ENCODE peak calls at places on chromosomes 2 and 18, in seven cellular contexts. E, G, Q, F, N, B and S are unnamed samples.

GRCh38 chr2:128637481-128638155 is 318.9 kb upstream of the HS6ST1 start:
- DNase-seq in B (no peak), E (no peak), N (no peak), G (no peak), F (no peak), Q (no peak), S (no peak)

GRCh38 chr2:57084697-57085281 is 901.0 kb downstream of the CCDC85A start:
- DNase-seq in G (no peak), F (no peak), E (no peak), B (no peak), N (no peak), Q (no peak), S (no peak)

GRCh38 chr2:135299656-135300244 is 231.3 kb downstream of the ZRANB3 start:
- DNase-seq in F (no peak), E (no peak), Q (peak), N (peak), G (peak), B (no peak), S (peak)

GRCh38 chr2:5520352-5520996 is 171.7 kb upstream of the SOX11 start:
- DNase-seq in Q (no peak), E (no peak), F (no peak), B (peak), G (no peak), N (peak), S (no peak)

GRCh38 chr2:144452169-144453038 is 67.5 kb downstream of the ZEB2 start:
- DNase-seq in Q (no peak), N (peak), G (peak), B (peak), F (no peak), E (no peak), S (no peak)

GRCh38 chr2:146124741-146125140 is 1604.8 kb upstream of the ZEB2 start:
- DNase-seq in G (peak), N (peak), B (no peak), E (no peak), F (no peak), Q (no peak), S (no peak)

GRCh38 chr2:218885981-218886447 is 5.4 kb downstream of the WNT10A start:
- DNase-seq in F (no peak), E (peak), G (no peak), B (no peak), N (no peak), Q (peak), S (peak)

GRCh38 chr2:583666-584065 is 93.5 kb downstream of the TMEM18 start:
- DNase-seq in E (no peak), G (no peak), N (no peak), B (no peak), Q (no peak), F (no peak), S (no peak)

DNA sequence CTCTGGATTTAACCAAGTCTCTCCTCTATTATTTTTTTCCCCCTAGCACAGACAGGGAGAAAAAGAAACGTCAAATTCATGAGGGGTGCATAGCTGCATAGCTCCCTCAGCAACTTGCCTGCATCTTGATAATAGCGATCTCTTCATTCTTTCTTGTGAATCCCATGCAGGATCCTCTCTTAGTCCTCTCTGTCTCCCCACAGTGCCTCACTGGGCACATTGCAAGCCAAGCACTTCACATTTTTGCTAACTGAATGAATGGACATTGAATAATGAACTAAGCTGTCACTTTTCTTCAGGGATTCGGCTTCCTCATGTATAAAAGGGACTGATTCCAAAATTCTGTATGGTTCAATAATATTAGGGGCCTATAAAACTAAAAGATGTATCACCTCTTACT is 2.9 kb upstream of the EPB41L3 start:
- DNase-seq in F (no peak), Q (no peak), G (peak), N (peak), E (no peak), B (peak), S (no peak)
- TF ChIP-seq CTCF in F (no peak), Q (peak), G (peak), N (peak), E (peak), B (peak), S (no peak)

GRCh38 chr18:76391038-76391437 is 104.0 kb downstream of the ZNF516 start:
- DNase-seq in G (no peak), B (no peak), E (no peak), F (no peak), Q (no peak), N (no peak), S (no peak)
- TF ChIP-seq CTCF in G (no peak), B (no peak), E (no peak), F (no peak), Q (no peak), N (no peak), S (no peak)

GRCh38 chr2:200578778-200579177 is 7.0 kb upstream of the AOX1 start:
- DNase-seq in Q (no peak), G (peak), F (no peak), E (peak), N (peak), B (no peak), S (no peak)

GRCh38 chr2:200575957-200576356 is 9.9 kb upstream of the AOX1 start:
- DNase-seq in G (peak), E (peak), B (no peak), N (no peak), F (no peak), Q (no peak), S (peak)

DNA sequence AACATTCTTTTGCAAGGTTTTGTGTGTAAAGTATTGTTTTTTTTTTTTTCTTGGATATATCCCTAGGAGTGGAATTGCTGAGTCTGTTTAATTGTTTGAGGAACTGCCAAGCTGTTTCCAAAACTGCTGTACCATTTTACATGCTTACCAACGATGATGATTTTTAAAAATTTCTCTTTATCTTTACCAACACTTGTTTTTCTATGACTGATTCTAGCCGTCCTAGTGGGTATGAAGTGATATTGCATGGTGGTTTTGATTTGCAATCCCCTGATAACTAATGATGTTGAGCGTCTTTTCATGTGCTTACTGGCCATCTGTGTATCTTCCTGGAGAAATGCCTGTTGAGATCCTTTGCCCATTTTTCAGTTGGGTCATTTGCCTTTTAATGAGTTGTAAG is 8.8 kb upstream of the AOX1 start:
- DNase-seq in N (no peak), F (no peak), G (no peak), Q (no peak), B (no peak), E (no peak), S (no peak)
- TF ChIP-seq CTCF in N (no peak), F (no peak), G (peak), Q (no peak), B (no peak), E (no peak), S (no peak)

GRCh38 chr18:46174317-46175039 is 70.3 kb downstream of the HAUS1 start:
- DNase-seq in B (peak), N (peak), G (peak), E (peak), F (no peak), Q (peak), S (peak)
- TF ChIP-seq CTCF in B (no peak), N (no peak), G (no peak), E (no peak), F (no peak), Q (peak), S (peak)

GRCh38 chr2:224613543-224614317 is 28.6 kb upstream of the CUL3 start:
- DNase-seq in Q (no peak), F (no peak), E (no peak), N (no peak), B (no peak), G (no peak), S (no peak)

GRCh38 chr2:224608104-224608503 is 22.9 kb upstream of the CUL3 start:
- DNase-seq in F (no peak), Q (no peak), G (no peak), E (no peak), B (no peak), N (no peak), S (no peak)

GRCh38 chr2:224612581-224612980 is 27.4 kb upstream of the CUL3 start:
- DNase-seq in Q (no peak), E (no peak), B (no peak), G (peak), F (no peak), N (no peak), S (no peak)

DNA sequence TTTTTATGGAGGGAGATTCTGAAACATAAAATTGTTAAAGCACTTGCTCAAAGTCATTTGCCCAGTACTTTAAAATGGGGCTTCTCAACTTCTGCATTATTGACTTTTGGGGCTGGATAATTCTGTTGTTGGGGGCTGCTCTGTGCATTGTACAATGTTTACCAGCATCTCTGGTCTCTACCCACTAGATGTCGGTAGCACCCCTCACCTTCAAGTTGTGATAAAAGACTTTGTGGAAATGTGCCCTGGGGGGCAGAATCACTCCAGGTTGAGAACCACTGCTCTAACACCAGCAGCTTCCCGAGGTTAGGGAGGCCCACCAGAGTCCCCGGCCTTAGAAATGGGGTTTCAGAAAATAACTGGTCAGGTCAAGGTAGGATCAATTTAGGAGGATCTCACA is 26.8 kb upstream of the CUL3 start:
- DNase-seq in B (no peak), G (no peak), N (no peak), E (peak), Q (no peak), F (no peak), S (no peak)
- TF ChIP-seq CTCF in B (no peak), G (peak), N (no peak), E (peak), Q (peak), F (no peak), S (no peak)

DNA sequence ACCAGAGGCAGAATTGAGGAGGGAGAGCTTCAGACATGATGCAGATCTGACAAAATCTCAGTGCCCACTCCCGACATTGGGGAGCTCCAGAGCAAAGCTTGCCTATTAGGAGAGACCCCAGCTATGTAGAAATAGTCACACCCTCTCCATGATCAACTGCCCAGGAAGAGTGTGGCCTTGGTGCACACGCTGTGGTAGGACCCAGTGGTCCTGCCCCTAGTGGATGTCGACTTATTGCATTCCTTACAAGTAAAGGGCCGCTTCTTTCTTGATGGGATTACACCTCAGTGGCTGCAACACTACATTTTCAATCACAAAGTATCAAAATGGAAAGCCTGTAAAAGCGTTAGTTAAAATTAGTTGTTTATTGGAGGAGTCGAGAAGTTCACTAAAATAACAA is 64.2 kb downstream of the VRK2 start:
- DNase-seq in F (no peak), G (no peak), E (no peak), Q (no peak), B (no peak), N (no peak), S (no peak)
- TF ChIP-seq CTCF in F (no peak), G (no peak), E (peak), Q (no peak), B (no peak), N (no peak), S (no peak)

GRCh38 chr2:159680692-159681091 is 31.6 kb upstream of the MARCHF7 start:
- DNase-seq in E (no peak), B (no peak), F (no peak), G (no peak), N (no peak), Q (no peak), S (no peak)

DNA sequence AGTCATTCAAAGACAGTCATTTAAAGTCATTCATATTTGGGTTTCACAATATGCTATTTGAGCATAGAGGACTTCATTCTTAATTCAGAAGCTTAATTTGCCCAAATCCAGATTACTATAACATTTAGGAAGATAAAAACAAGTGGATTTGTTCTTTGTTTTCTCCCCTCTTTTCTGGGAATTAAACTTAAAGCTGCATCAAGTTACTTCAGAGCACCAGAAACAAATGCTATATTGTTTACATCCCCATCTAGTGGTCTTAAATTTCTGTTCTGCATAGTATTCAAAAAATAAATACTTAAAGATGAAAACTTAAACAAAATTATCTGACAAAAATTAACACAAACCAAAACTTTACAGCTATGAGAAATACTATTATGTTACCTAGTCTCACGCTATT is 34.7 kb upstream of the MARCHF7 start:
- DNase-seq in G (peak), N (peak), Q (no peak), F (no peak), E (no peak), B (no peak), S (peak)
- TF ChIP-seq CTCF in G (peak), N (no peak), Q (peak), F (no peak), E (peak), B (no peak), S (no peak)

DNA sequence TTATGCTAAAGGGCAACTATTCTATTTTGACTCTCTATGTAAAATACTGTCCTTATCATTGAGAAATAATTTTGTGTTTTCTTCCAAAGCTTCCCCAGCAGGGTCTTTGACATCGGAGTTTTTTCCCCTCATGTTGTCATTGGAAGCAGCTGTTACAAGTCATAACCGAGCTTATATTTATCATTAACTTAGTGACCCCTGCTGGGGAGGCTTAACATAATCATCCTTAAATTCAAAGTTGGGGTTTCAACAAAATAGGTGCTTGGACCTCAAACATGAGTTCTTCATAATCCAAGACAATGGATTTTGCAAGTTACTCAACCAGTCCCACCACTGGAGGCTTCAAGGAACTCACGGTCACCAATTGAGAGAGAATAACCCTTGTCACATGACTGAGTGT is 330.9 kb downstream of the DCC start:
- DNase-seq in G (peak), E (peak), F (no peak), B (no peak), N (peak), Q (peak), S (no peak)
- TF ChIP-seq CTCF in G (peak), E (peak), F (no peak), B (no peak), N (no peak), Q (peak), S (no peak)

DNA sequence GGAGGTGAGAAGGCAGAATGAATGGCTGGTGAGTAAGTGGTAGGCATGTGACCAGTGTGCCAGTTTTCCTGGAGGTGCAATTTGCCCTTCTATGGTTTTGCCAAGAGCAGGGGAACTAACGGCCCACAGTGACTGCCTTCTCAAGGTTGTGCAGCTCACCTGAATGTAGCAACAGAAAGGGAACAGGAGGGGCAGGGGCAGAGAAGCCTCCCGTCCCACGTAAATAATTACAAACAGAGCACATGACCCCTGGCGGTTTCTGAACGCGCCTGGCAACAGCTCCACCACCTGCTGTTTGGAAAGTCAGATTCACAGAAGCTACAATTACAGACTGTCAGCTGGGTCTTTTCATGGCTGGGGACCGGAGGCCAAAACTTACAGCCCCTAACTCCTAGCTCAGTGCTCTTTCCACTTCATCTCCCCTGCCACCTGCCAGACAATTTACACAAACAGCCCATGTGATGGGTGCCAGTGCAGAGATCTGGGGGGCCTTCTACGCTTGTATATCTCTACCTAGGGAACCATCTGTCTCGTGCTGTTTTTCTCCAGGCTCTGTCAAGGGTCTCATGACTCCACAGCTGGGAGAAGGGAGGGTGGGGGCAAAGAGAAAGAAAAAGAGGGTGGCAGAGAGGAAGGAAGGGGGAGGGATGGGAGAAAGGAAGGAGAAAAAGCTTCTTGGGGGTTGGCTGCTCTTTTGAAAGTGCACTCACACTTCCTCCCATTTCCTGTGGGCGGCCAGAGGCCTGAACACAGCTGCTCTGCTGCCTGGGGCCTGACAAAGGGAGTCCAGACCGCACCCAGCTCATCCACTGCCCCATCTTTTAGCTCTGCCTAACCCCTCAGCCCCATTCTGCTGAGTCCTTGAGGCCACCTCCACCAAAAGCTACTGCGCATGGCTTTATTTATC is 69.5 kb downstream of the POLR1A start:
- DNase-seq in F (no peak), E (peak), G (peak), B (peak), N (peak), Q (peak), S (peak)
- TF ChIP-seq CTCF in F (peak), E (peak), G (peak), B (no peak), N (peak), Q (peak), S (peak)

GRCh38 chr18:31241900-31242409 is 76.0 kb upstream of the DSG1 start:
- DNase-seq in Q (no peak), F (no peak), N (peak), E (no peak), G (no peak), B (peak), S (no peak)

GRCh38 chr18:31241425-31241824 is 76.5 kb upstream of the DSG1 start:
- DNase-seq in Q (no peak), G (no peak), E (no peak), B (no peak), F (no peak), N (no peak), S (no peak)

GRCh38 chr18:31245820-31246219 is 72.1 kb upstream of the DSG1 start:
- DNase-seq in E (no peak), B (no peak), Q (no peak), N (peak), G (no peak), F (no peak), S (no peak)

GRCh38 chr18:31244737-31245432 is 73.1 kb upstream of the DSG1 start:
- DNase-seq in Q (no peak), E (no peak), B (peak), N (peak), F (no peak), G (no peak), S (no peak)

GRCh38 chr18:31243740-31244512 is 74.0 kb upstream of the DSG1 start:
- DNase-seq in B (no peak), N (no peak), G (no peak), F (no peak), E (no peak), Q (no peak), S (no peak)
- TF ChIP-seq CTCF in B (no peak), N (no peak), G (no peak), F (no peak), E (no peak), Q (no peak), S (no peak)